ENCODE peak calls at places on chromosomes 1 and 21, in six cellular contexts. A is IMR-90, Y is upper lobe of left lung, N is heart left ventricle, O is body of pancreas, X is right lobe of liver. Q is an unnamed sample.

GRCh38 chr1:31769720-31770390 is 5.7 kb upstream of the ADGRB2 start:
- ATAC-seq in A (no peak), Y (no peak), N (peak), O (peak), X (peak), Q (no peak)

GRCh38 chr1:9010781-9011323 is 15.4 kb downstream of the SLC2A7 start:
- ATAC-seq in A (no peak), Y (peak), N (peak), O (no peak), X (peak), Q (peak)

GRCh38 chr21:35204850-35205564 is 155.9 kb upstream of the RUNX1 start:
- ATAC-seq in A (peak), Y (peak), N (peak), O (peak), X (peak), Q (peak)

GRCh38 chr1:181062800-181063428 is 25.6 kb upstream of the IER5 start:
- ATAC-seq in A (no peak), Y (no peak), N (peak), O (no peak), X (peak), Q (no peak)

GRCh38 chr1:183195146-183195571 is 9.1 kb downstream of the LAMC2 start:
- ATAC-seq in A (peak), Y (no peak), N (no peak), O (no peak), X (no peak), Q (no peak)

GRCh38 chr1:156475568-156476500 is 24.7 kb downstream of the MEF2D start:
- ATAC-seq in A (peak), Y (peak), N (peak), O (peak), X (peak), Q (peak)

GRCh38 chr1:175094626-175095025 is 27.0 kb downstream of the TNN start:
- ATAC-seq in A (no peak), Y (no peak), N (no peak), O (no peak), X (no peak), Q (no peak)

GRCh38 chr1:157115851-157116734 is 16.5 kb upstream of the ETV3L start:
- ATAC-seq in A (no peak), Y (no peak), N (no peak), O (no peak), X (no peak), Q (no peak)

GRCh38 chr1:21898326-21899155 is 38.6 kb downstream of the HSPG2 start:
- ATAC-seq in A (no peak), Y (no peak), N (peak), O (no peak), X (no peak), Q (no peak)

GRCh38 chr1:51044199-51044598 is 57.8 kb upstream of the C1orf185 start:
- ATAC-seq in A (no peak), Y (no peak), N (no peak), O (no peak), X (no peak), Q (no peak)

GRCh38 chr1:79554620-79555160 is 548.2 kb upstream of the ADGRL4 start:
- ATAC-seq in A (no peak), Y (no peak), N (no peak), O (no peak), X (no peak), Q (no peak)

GRCh38 chr1:61152066-61152465 is 69.7 kb downstream of the NFIA start:
- ATAC-seq in A (no peak), Y (no peak), N (no peak), O (peak), X (peak), Q (no peak)

GRCh38 chr1:116735246-116735645 is 19.0 kb upstream of the CD2 start:
- ATAC-seq in A (no peak), Y (peak), N (no peak), O (no peak), X (no peak), Q (no peak)

GRCh38 chr1:235767795-235768194 is 98.9 kb downstream of the LYST start:
- ATAC-seq in A (no peak), Y (no peak), N (no peak), O (no peak), X (no peak), Q (no peak)

GRCh38 chr21:28632718-28633408 is 359.8 kb downstream of the LTN1 start:
- ATAC-seq in A (peak), Y (no peak), N (peak), O (no peak), X (no peak), Q (no peak)

GRCh38 chr1:165356876-165357275 is 361 bp upstream of the LMX1A start:
- ATAC-seq in A (no peak), Y (no peak), N (no peak), O (no peak), X (no peak), Q (no peak)

GRCh38 chr1:32863516-32864245 is 7.0 kb downstream of the FNDC5 start:
- ATAC-seq in A (no peak), Y (no peak), N (no peak), O (no peak), X (no peak), Q (no peak)

GRCh38 chr1:184861755-184862336 is 107.2 kb upstream of the EDEM3 start:
- ATAC-seq in A (no peak), Y (no peak), N (no peak), O (peak), X (no peak), Q (no peak)

GRCh38 chr21:45438391-45439145 is 33.6 kb downstream of the COL18A1 start:
- ATAC-seq in A (no peak), Y (no peak), N (peak), O (peak), X (no peak), Q (no peak)

GRCh38 chr1:74513901-74514300 is 1.5 kb upstream of the LRRC53 start:
- ATAC-seq in A (no peak), Y (no peak), N (no peak), O (no peak), X (no peak), Q (no peak)

GRCh38 chr1:3360646-3361257 is 93.7 kb upstream of the ARHGEF16 start:
- ATAC-seq in A (no peak), Y (no peak), N (peak), O (no peak), X (no peak), Q (no peak)

GRCh38 chr1:45608475-45609156 is 15.2 kb downstream of the CCDC17 start:
- ATAC-seq in A (no peak), Y (no peak), N (peak), O (no peak), X (peak), Q (no peak)

GRCh38 chr1:119797137-119797536 is 14.1 kb downstream of the REG4 start:
- ATAC-seq in A (no peak), Y (no peak), N (no peak), O (no peak), X (no peak), Q (no peak)

GRCh38 chr1:169925505-169926482 is 32.1 kb upstream of the SCYL3 start:
- ATAC-seq in A (no peak), Y (peak), N (peak), O (no peak), X (no peak), Q (no peak)

GRCh38 chr1:173775578-173776196 is 48.8 kb upstream of the DARS2 start:
- ATAC-seq in A (no peak), Y (peak), N (no peak), O (no peak), X (no peak), Q (no peak)

GRCh38 chr1:30684881-30685795 is 38.2 kb downstream of the MATN1 start:
- ATAC-seq in A (no peak), Y (peak), N (peak), O (peak), X (peak), Q (no peak)

GRCh38 chr1:157862114-157863070 is 20.8 kb upstream of the CD5L start:
- ATAC-seq in A (no peak), Y (no peak), N (no peak), O (no peak), X (no peak), Q (no peak)

DNA sequence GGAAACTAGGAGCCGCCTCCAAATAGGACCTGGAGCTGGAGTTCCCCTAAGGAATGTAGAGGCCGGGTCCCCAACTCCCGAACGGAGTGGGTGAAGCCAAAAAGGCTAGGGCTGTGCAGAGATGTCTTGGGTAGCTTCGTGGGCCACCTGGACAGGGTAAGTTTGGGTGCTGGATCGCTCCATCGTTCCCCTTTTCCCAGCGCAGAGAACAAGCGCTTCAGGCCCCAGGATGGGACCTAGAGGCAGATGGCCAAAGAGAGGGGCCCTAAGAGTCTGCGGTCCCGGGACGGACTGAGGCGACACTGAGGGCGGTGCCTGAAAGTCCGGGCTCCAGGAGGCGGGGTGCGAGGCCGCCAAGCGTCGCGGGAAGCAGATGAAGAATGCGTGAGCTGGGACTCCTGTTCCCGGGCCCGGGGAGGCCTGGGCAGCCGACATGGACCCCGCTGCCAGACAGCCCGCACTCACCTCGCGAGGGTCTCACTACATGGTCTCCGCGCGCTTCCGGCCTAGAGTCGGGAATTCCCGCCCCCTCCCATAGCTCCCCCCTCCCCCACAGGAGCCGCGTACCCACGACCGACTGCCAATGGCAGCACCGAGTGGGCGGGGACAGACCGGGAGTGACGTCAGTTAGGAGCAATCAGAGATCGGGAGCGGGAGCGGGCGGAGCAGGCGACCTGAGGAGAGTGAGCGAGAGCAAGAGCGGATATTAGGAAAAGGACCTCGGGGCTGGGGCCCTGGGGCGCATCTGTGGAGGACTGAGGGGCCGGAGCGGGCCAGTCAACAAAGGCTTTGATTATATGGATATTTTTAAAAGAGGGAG is at the start of gene SLC39A1:
- ATAC-seq in A (peak), Y (peak), N (peak), O (peak), X (peak), Q (peak)
- TF ChIP-seq POLR2A in A (peak), Y (peak), N (peak), O (peak), X (peak), Q (peak)

DNA sequence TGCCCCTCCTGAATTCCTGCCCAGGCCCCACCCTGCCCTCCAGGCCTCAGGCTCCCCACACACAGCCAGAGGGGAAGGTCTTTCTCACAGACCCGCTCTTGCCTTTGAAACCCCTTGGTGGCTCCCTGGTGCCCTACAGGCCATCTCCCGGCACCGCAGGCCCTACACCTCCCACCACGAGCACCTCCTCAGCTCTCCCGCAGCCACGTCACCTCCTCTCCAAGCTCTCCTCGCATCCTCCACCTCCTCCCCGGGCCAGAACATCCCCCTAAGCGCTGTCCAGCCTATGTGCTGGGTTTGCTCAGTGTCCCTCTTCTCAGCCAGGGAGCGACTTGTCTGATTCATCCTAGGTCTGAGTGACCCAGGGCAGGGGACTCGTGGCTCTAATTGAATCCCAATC is 66.4 kb downstream of the DMRTB1 start:
- ATAC-seq in A (no peak), Y (no peak), N (no peak), O (no peak), X (no peak), Q (no peak)
- TF ChIP-seq CTCF in A (no peak), Y (no peak), N (no peak), O (no peak), X (no peak), Q (no peak)

DNA sequence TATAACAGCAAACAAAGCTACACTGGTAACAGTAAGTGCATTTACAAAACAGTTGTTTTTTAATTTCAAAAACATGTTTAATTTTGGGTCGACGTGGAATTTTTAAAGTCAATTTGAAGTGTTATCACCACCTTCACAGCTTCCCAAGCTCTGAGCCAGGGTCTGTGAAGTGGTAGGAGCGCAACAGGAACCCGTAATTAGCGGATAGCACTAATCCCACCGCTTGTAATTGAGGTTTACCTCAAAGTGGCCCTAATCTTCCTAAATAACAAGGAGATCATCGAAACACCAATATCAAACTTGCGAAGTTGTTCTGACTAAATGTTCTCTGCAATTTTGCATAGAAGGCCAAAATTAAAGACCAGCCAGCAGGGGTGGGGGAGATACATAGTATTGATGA is 18.8 kb downstream of the LBR start:
- ATAC-seq in A (no peak), Y (no peak), N (no peak), O (no peak), X (no peak), Q (no peak)
- TF ChIP-seq POLR2A in A (no peak), Y (no peak), N (no peak), O (no peak), X (no peak), Q (no peak)

DNA sequence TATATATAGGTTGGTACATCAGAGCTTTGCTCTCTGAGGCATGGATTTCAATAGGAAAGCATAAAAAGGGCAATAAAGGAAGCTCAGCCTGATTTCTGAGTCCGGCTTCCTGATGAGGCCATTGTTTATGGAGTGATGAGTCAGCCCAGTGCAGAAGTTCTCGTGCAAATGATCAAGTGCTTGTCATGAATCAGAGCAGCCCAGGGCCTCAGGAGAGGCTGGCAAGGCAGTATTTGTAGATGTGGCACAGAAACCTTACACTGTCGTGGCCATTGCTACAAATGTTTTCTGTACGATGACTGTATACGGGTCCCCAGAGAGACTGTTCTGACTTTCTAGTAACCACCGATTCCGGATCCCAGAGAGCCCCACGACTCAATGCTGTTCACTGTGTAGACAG is 26.7 kb downstream of the UMODL1 start:
- ATAC-seq in A (peak), Y (peak), N (peak), O (peak), X (peak), Q (peak)
- TF ChIP-seq CTCF in A (no peak), Y (no peak), N (no peak), O (no peak), X (no peak), Q (no peak)

DNA sequence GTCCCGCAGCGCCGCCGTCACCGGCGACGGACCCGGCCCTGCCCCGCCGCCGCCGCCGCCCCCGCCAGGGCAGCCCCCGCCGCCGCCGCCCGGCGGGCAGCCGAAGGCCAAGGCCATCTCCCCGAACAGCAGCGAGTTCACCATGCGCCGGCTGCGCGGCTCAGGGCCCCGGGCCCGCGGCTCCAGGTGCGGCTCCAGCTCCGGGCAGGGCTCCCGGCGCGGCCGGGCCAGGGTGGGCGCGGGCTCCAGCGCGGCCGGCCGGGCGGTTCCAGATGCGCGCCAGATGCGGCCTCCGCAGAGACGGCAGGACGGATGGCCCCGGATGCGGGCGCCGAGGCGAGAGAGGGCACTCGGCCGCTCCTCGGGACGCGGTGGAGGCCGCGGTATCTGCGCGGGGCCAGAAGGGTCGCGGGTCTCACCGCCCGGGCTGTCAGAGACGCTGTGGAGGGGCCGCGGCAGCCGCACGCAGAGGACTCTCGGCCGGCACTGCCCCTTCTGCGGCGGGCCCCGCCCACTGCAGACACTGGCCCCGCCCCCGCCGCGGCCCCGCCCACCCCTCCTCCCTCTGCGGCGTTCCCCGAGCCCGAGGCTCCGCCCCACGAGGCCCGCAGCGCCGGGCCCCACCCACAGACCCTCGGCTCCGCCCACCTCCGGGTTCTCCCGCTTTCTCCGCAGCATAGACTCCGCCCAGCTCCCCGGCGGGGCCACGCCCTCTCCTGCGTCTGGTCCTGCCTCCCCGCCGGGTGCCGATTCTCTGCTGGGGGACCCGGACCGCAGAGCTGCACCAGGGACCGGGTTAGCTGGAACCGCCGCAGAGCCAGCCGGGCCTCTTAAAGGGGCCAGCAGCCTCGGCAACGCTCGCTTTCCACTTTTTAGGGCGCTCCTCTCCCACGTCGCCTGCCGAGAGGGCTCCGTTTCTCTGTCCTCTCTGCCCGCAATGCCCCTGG is at the start of gene IFFO2:
- ATAC-seq in A (peak), Y (peak), N (peak), O (peak), X (peak), Q (peak)
- TF ChIP-seq POLR2A in A (peak), Y (peak), N (peak), O (peak), X (peak), Q (peak)

GRCh38 chr1:203643213-203644045 is 16.8 kb downstream of the ATP2B4 start:
- ATAC-seq in A (peak), Y (peak), N (no peak), O (peak), X (no peak), Q (no peak)
- TF ChIP-seq CTCF in A (no peak), Y (no peak), N (no peak), O (no peak), X (no peak), Q (no peak)

DNA sequence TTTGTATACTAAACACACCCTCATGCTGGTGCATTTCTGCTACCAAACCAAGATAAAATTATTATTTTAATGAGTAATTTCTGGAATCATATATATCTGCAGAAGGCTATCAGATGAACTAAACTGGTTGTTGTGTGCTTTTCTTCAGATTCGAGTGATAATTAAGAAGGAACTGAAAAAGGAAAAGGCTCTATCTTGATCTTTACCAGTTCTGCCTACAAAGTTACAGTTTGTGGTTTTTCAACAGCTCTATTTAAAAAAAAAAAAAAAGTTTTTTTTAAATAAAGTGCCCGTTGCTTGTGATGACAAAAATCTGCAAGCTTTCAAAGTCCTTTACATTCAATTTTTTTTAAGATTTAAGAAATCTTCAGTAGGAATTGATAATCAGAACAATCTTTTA is 13.6 kb downstream of the DENND1B start:
- ATAC-seq in A (no peak), Y (no peak), N (no peak), O (no peak), X (no peak), Q (no peak)
- TF ChIP-seq POLR2A in A (no peak), Y (no peak), N (no peak), O (no peak), X (no peak), Q (no peak)

GRCh38 chr1:93595749-93596148 is 85.9 kb downstream of the BCAR3 start:
- ATAC-seq in A (no peak), Y (no peak), N (no peak), O (no peak), X (no peak), Q (no peak)
- TF ChIP-seq CTCF in A (no peak), Y (no peak), N (no peak), O (no peak), X (no peak), Q (no peak)

DNA sequence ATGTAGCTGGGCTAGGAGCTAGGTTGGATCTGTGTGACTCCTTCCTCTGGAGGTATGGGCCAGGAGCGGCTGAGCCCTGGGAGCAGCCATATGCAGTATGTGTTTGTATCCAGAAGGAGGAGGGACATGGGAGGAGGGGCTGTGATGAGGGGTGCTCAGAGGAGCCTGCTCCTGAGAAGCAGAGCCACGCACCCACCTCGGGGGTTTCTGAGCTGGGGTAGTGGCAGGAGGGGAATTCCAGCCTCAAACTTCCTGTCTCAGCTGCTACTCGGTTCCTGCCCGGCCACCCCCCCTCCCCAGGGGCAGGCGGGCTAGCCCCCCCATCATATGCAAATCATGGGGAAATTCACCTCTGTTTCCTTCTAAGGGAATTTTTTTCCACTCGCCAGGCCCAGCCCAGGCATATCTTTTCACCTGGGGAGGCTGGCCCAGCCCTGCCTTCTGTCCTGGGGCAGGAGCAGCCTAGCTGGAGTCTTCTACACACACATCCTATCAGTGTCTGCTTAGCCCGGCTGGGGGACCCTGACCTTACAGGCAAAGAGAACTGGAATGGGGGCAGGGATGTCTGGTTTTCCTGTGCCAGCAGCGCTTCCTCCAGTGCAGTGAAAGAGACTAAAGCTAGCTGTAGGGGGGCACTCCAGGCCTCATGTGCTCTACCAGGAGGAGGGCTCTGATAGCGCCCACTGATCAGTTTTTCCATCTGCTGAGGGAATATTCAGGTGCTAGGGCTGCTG is 3.0 kb downstream of the ZC3H12A start:
- ATAC-seq in A (peak), Y (no peak), N (peak), O (peak), X (peak), Q (no peak)
- TF ChIP-seq POLR2A in A (peak), Y (no peak), N (no peak), O (no peak), X (peak), Q (no peak)